ENCODE peak calls at places on chromosomes 16 and 17, in nine cellular contexts. X is left lung; Y is left ventricle myocardium superior; I is pancreas; A is activated CD4-positive, CD25-positive, alpha-beta regulatory T cell treated with anti-CD3 and anti-CD28 coated beads, Interleukin-2, amount 50 U/mL, for 24 hours; V is activated CD8-positive, alpha-beta memory T cell treated with anti-CD3 and anti-CD28 coated beads, Interleukin-2, amount 10 ng/mL, durations not matched to agents 7 days and 5 days; R is activated T-cell treated with anti-CD3 and anti-CD28 coated beads, Interleukin-2, amount 50 U/mL, for 72 hours; J is K562; T is CD8-positive, alpha-beta T cell. P is an unnamed sample.

GRCh38 chr16:89958068-89958467 is 9.5 kb downstream of the DEF8 start:
- ATAC-seq in X (peak), Y (peak), I (no peak), A (peak), V (no peak), R (no peak), J (peak), T (peak), P (peak)

GRCh38 chr16:56332464-56333079 is 92.8 kb downstream of the AMFR start:
- ATAC-seq in X (peak), Y (peak), I (peak), A (no peak), V (no peak), R (no peak), J (peak), T (no peak), P (peak)

GRCh38 chr16:72985148-72985882 is 62.6 kb downstream of the ZFHX3 start:
- ATAC-seq in X (peak), Y (peak), I (no peak), A (no peak), V (no peak), R (no peak), J (no peak), T (no peak), P (no peak)

GRCh38 chr16:27464663-27465482 is 62.9 kb downstream of the IL21R start:
- ATAC-seq in X (no peak), Y (no peak), I (no peak), A (no peak), V (no peak), R (no peak), J (no peak), T (peak), P (peak)

GRCh38 chr16:35636831-35637230 is 2177.4 kb downstream of the TP53TG3F start:
- ATAC-seq in X (no peak), Y (no peak), I (no peak), A (no peak), V (no peak), R (no peak), J (no peak), T (no peak), P (no peak)

GRCh38 chr17:9456265-9456664 is 119.4 kb downstream of the STX8 start:
- ATAC-seq in X (no peak), Y (peak), I (no peak), A (no peak), V (no peak), R (no peak), J (no peak), T (no peak), P (no peak)

GRCh38 chr17:49616546-49617205 is 41.0 kb downstream of the NXPH3 start:
- ATAC-seq in X (peak), Y (peak), I (peak), A (no peak), V (no peak), R (no peak), J (no peak), T (no peak), P (no peak)

GRCh38 chr17:56933151-56933745 is 19.4 kb upstream of the TRIM25 start:
- ATAC-seq in X (no peak), Y (no peak), I (no peak), A (no peak), V (no peak), R (no peak), J (no peak), T (no peak), P (no peak)

GRCh38 chr17:55086635-55087058 is 118.1 kb downstream of the STXBP4 start:
- ATAC-seq in X (peak), Y (peak), I (no peak), A (no peak), V (no peak), R (no peak), J (peak), T (no peak), P (no peak)

GRCh38 chr16:27273670-27274522 is 5.3 kb upstream of the NSMCE1 start:
- ATAC-seq in X (no peak), Y (no peak), I (no peak), A (peak), V (peak), R (peak), J (no peak), T (peak), P (peak)

GRCh38 chr16:31435341-31436220 is 7.0 kb downstream of the ZNF843 start:
- ATAC-seq in X (no peak), Y (no peak), I (no peak), A (no peak), V (no peak), R (no peak), J (no peak), T (no peak), P (no peak)

GRCh38 chr16:85525464-85526117 is 87.5 kb upstream of the GSE1 start:
- ATAC-seq in X (no peak), Y (no peak), I (no peak), A (no peak), V (no peak), R (no peak), J (no peak), T (no peak), P (no peak)